ENCODE peak calls at places on chromosomes 7 and 10, in four cellular contexts. M is kidney epithelial cell, O is astrocyte of the cerebellum, T is choroid plexus epithelial cell. L is an unnamed sample.

GRCh38 chr7:26369519-26370385 is 78.1 kb downstream of the SNX10 start:
- DNase-seq in M (no peak), O (peak; percentile 19), T (peak; percentile 66), L (no peak)

GRCh38 chr10:6102128-6102527 is 13.3 kb downstream of the RBM17 start:
- DNase-seq in M (no peak), O (no peak), T (no peak), L (no peak)

GRCh38 chr10:61463035-61463909 is 10.1 kb upstream of the TMEM26 start:
- DNase-seq in M (no peak), O (peak; percentile 88), T (peak; percentile 77), L (no peak)

GRCh38 chr7:131897016-131897789 is 340.8 kb upstream of the PODXL start:
- DNase-seq in M (peak; percentile 9), O (peak; percentile 87), T (peak; percentile 31), L (no peak)

GRCh38 chr7:44953156-44953555 is 25.7 kb downstream of the MYO1G start:
- DNase-seq in M (no peak), O (no peak), T (no peak), L (no peak)

GRCh38 chr10:77350711-77351119 is 286.9 kb downstream of the KCNMA1 start:
- DNase-seq in M (peak; percentile 96), O (peak; percentile 97), T (peak; percentile 98), L (peak; percentile 96)

GRCh38 chr7:144384555-144385245 is 18.8 kb downstream of the NOBOX start:
- DNase-seq in M (peak; percentile 70), O (no peak), T (peak; percentile 62), L (no peak)

GRCh38 chr10:132407846-132408278 is 10.9 kb downstream of the PWWP2B start:
- DNase-seq in M (no peak), O (no peak), T (peak; percentile 80), L (no peak)

GRCh38 chr10:127296696-127297095 is 100.3 kb upstream of the INSYN2A start:
- DNase-seq in M (no peak), O (no peak), T (no peak), L (no peak)

GRCh38 chr7:149853157-149853556 is 15.0 kb downstream of the ZNF862 start:
- DNase-seq in M (no peak), O (no peak), T (no peak), L (no peak)

GRCh38 chr10:5531558-5532230 is 6.9 kb downstream of the CALML3 start:
- DNase-seq in M (no peak), O (no peak), T (no peak), L (no peak)

GRCh38 chr10:43380610-43381222 is 9.3 kb downstream of the FXYD4 start:
- DNase-seq in M (no peak), O (no peak), T (peak; percentile 66), L (no peak)

GRCh38 chr7:149140784-149141183 is 6.5 kb upstream of the ZNF398 start:
- DNase-seq in M (no peak), O (no peak), T (no peak), L (no peak)

GRCh38 chr7:73730485-73730884 is 8.1 kb downstream of the ABHD11 start:
- DNase-seq in M (no peak), O (no peak), T (no peak), L (no peak)

GRCh38 chr7:3371601-3372000 is 70.5 kb downstream of the SDK1 start:
- DNase-seq in M (no peak), O (peak; percentile 31), T (no peak), L (no peak)

GRCh38 chr7:124776153-124776552 is 10.6 kb upstream of the GPR37 start:
- DNase-seq in M (no peak), O (no peak), T (no peak), L (no peak)

GRCh38 chr10:130744631-130745030 is 566.9 kb downstream of the TCERG1L start:
- DNase-seq in M (no peak), O (no peak), T (no peak), L (no peak)

GRCh38 chr7:144834516-144835165 is 1.2 kb downstream of the TPK1 start:
- DNase-seq in M (no peak), O (no peak), T (peak; percentile 65), L (no peak)

GRCh38 chr7:93399642-93400041 is 167.5 kb downstream of the VPS50 start:
- DNase-seq in M (no peak), O (no peak), T (no peak), L (no peak)

GRCh38 chr7:30930621-30931020 is 19.0 kb downstream of the AQP1 start:
- DNase-seq in M (no peak), O (no peak), T (no peak), L (no peak)

GRCh38 chr10:49758249-49758930 is 3.7 kb downstream of the OGDHL start:
- DNase-seq in M (no peak), O (no peak), T (no peak), L (no peak)

GRCh38 chr10:84845628-84846261 is 517.4 kb downstream of the CCSER2 start:
- DNase-seq in M (no peak), O (no peak), T (no peak), L (no peak)

GRCh38 chr7:92793656-92794205 is 42.6 kb downstream of the CDK6 start:
- DNase-seq in M (no peak), O (no peak), T (no peak), L (no peak)

GRCh38 chr10:119812684-119813083 is 60.0 kb downstream of the MCMBP start:
- DNase-seq in M (no peak), O (no peak), T (no peak), L (no peak)

GRCh38 chr10:132608511-132609195 is 71.1 kb downstream of the INPP5A start:
- DNase-seq in M (no peak), O (no peak), T (no peak), L (no peak)

GRCh38 chr10:23343591-23344225 is 889 bp downstream of the C10orf67 start:
- DNase-seq in M (no peak), O (no peak), T (peak; percentile 64), L (no peak)

GRCh38 chr10:92242910-92243671 is 47.8 kb downstream of the CPEB3 start:
- DNase-seq in M (no peak), O (peak; percentile 34), T (peak; percentile 84), L (no peak)

GRCh38 chr7:47758546-47758945 is 176.6 kb upstream of the TNS3 start:
- DNase-seq in M (no peak), O (no peak), T (peak; percentile 55), L (no peak)

GRCh38 chr7:17986826-17987225 is 40.8 kb downstream of the PRPS1L1 start:
- DNase-seq in M (peak; percentile 44), O (peak; percentile 20), T (peak; percentile 82), L (peak; percentile 64)

GRCh38 chr10:51638737-51639136 is 60.7 kb downstream of the CSTF2T start:
- DNase-seq in M (no peak), O (no peak), T (no peak), L (no peak)
- TF ChIP-seq CTCF in M (no peak), O (no peak), T (no peak), L (no peak)

GRCh38 chr10:8053446-8054242 is 844 bp upstream of the GATA3 start:
- DNase-seq in M (no peak), O (peak; percentile 23), T (peak; percentile 49), L (no peak)
- H3K4me3 ChIP-seq in M (peak overlapping the region; percentile 28), O (peak overlapping the region; percentile 36), T (peak overlapping the region; percentile 37), L (peak overlapping the region; percentile 57)

DNA sequence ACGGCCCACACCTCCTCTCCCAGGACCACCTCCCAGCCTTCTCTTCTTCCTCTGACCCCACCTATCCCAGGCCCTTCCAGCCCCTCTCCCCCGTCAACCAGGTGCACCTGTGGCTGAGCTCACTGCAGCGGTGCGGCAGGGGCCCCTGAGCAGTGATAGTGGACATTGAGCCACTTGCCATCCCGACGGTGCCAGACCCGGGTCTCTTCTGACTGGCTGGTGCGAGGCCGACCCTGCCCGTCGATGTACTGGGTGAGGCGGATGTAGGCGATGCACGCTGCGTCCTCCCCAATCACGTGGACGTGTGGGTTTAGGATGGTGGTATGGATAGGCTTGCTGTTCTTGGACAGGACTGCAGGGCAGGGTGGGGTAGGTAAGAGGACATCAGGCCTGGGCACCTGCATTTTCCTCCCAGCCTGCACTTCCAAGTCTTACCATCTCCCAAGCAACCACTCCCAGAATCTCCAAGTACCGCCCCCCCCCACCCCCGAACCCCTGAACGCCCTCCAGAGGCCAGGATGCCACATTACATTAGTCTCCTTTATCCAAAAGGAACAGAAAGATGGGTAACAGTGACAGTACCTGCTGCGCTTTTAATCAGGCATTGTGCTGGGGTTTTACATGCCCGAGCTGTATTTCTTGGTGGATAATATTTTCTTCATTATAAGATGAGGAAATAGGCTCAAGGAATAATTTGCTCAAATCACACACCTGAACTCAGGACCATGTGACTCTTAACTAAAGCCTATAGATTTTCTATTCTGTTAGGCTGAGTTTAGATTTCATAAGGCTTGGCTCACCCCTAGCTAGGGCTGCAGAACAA is 3.7 kb upstream of the NDST2 start:
- DNase-seq in M (no peak), O (no peak), T (no peak), L (no peak)
- TF ChIP-seq CTCF in M (peak; percentile 44), O (peak; percentile 22), T (peak; percentile 38), L (no peak)

DNA sequence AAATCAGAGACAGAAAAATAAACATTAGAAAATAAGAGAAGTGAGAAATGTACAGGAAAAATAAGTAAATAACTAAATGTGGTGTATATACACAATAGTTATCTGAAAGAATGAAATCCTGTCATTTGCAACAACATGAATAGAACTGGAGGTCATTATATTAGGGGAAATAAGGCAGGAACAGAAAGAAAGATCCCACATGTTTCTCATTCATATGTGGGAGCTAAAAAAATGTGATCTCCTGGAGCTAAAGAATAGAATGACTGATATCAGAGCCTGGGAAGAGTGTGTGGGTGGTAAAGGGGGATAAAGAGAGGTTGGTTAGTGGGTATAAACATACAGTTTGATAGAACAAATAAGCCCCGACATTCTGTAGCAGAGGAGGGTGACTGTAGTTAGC is 27.3 kb downstream of the PLXDC2 start:
- DNase-seq in M (no peak), O (peak; percentile 60), T (peak; percentile 49), L (no peak)
- H3K4me3 ChIP-seq in M (no peak overlapping the region), O (no peak overlapping the region), T (no peak overlapping the region), L (no peak overlapping the region)

GRCh38 chr10:30505543-30506298 is 71.7 kb downstream of the MAP3K8 start:
- DNase-seq in M (no peak), O (no peak), T (no peak), L (no peak)

GRCh38 chr10:30509508-30509907 is 75.5 kb downstream of the MAP3K8 start:
- DNase-seq in M (no peak), O (no peak), T (no peak), L (no peak)

GRCh38 chr10:30510932-30511700 is 77.1 kb downstream of the MAP3K8 start:
- DNase-seq in M (no peak), O (no peak), T (peak; percentile 35), L (no peak)

DNA sequence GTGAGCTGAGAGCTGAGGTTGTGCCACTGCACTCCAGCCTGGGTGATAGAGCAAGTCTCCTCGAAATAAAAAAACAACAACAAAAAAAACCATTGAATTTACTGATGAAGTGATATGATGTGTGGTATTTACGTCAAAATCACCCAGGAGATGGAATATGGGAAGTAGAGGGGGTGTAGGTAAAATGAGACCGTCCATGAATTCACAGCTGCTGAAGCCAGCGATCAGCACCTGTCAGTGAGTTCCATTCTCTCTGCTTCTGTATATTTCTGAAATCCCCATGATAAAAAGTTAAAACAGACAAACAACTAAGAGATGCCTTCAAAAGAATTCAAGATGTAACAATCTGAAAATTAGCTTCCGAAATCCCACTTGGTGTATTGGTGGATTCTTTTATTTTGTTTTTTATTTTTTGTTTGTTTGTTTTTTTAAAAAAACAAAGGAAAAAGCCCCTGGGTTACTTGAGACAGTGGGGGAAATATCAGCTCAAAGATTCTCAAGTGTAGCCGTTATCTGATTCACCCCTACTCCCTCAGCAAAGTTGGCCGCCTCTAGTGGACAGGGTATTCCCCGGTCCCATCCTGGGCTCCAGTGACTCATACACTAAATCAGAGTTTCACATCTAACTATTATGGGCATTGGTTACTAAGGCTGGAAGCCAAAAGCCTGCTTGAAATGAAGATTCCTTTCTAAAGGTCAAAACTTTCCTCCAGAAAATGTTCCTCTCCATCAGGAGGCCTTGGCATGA is 76.4 kb downstream of the MAP3K8 start:
- DNase-seq in M (no peak), O (peak; percentile 15), T (peak; percentile 81), L (no peak)
- TF ChIP-seq CTCF in M (peak; percentile 27), O (peak; percentile 33), T (peak; percentile 37), L (peak; percentile 14)